ENCODE peak calls at places on chromosomes 16 and 17, in ten cellular contexts. N is H7; Z is body of pancreas; M is AG04450; G is heart left ventricle; J is ovary; O is kidney; V is epithelial cell of esophagus; K is naive thymus-derived CD4-positive, alpha-beta T cell; B is PC-3. A is an unnamed sample.

GRCh38 chr16:21982108-21982507 is 18.8 kb downstream of the PDZD9 start:
- DNase-seq in N (no peak), Z (no peak), M (no peak), G (no peak), J (no peak), O (no peak), V (no peak), K (no peak), B (no peak), A (peak; percentile 22)

GRCh38 chr17:39538875-39539274 is 68.8 kb downstream of the NEUROD2 start:
- DNase-seq in N (no peak), Z (no peak), M (no peak), G (no peak), J (no peak), O (no peak), V (peak; percentile 20), K (no peak), B (peak; percentile 8), A (peak; percentile 83)

GRCh38 chr17:76119409-76120371 is 16.1 kb upstream of the EXOC7 start:
- DNase-seq in N (peak; percentile 45), Z (no peak), M (no peak), G (no peak), J (no peak), O (no peak), V (no peak), K (no peak), B (no peak), A (no peak)

GRCh38 chr16:26598061-26598460 is 468.7 kb upstream of the C16orf82 start:
- DNase-seq in N (no peak), Z (no peak), M (no peak), G (no peak), J (no peak), O (no peak), V (no peak), K (peak; percentile 28), B (peak; percentile 3), A (peak; percentile 58)

GRCh38 chr17:7710341-7710740 is 5.3 kb downstream of the EFNB3 start:
- DNase-seq in N (no peak), Z (no peak), M (no peak), G (no peak), J (no peak), O (no peak), V (no peak), K (no peak), B (no peak), A (no peak)

GRCh38 chr17:57405486-57406072 is 149.3 kb downstream of the MSI2 start:
- DNase-seq in N (no peak), Z (no peak), M (no peak), G (no peak), J (no peak), O (no peak), V (no peak), K (no peak), B (no peak), A (no peak)

GRCh38 chr17:7173687-7174602 is 5.2 kb downstream of the ASGR1 start:
- DNase-seq in N (peak; percentile 95), Z (peak; percentile 55), M (no peak), G (peak; percentile 84), J (peak; percentile 50), O (peak; percentile 83), V (peak; percentile 50), K (peak; percentile 35), B (no peak), A (no peak)

GRCh38 chr17:39738568-39738901 is 797 bp downstream of the GRB7 start:
- DNase-seq in N (peak; percentile 88), Z (peak; percentile 70), M (no peak), G (no peak), J (no peak), O (peak; percentile 74), V (peak; percentile 74), K (peak; percentile 80), B (peak; percentile 48), A (no peak)

GRCh38 chr17:33084755-33085154 is 93.1 kb downstream of the SPACA3 start:
- DNase-seq in N (no peak), Z (no peak), M (no peak), G (no peak), J (no peak), O (no peak), V (no peak), K (no peak), B (no peak), A (no peak)

GRCh38 chr17:31216053-31216751 is 80.8 kb downstream of the OMG start:
- DNase-seq in N (peak; percentile 13), Z (no peak), M (peak; percentile 59), G (no peak), J (no peak), O (no peak), V (peak; percentile 54), K (no peak), B (peak; percentile 62), A (peak; percentile 44)

GRCh38 chr16:85284138-85284897 is 172.0 kb upstream of the CIBAR2 start:
- DNase-seq in N (peak; percentile 80), Z (no peak), M (no peak), G (no peak), J (no peak), O (no peak), V (no peak), K (no peak), B (no peak), A (no peak)

DNA sequence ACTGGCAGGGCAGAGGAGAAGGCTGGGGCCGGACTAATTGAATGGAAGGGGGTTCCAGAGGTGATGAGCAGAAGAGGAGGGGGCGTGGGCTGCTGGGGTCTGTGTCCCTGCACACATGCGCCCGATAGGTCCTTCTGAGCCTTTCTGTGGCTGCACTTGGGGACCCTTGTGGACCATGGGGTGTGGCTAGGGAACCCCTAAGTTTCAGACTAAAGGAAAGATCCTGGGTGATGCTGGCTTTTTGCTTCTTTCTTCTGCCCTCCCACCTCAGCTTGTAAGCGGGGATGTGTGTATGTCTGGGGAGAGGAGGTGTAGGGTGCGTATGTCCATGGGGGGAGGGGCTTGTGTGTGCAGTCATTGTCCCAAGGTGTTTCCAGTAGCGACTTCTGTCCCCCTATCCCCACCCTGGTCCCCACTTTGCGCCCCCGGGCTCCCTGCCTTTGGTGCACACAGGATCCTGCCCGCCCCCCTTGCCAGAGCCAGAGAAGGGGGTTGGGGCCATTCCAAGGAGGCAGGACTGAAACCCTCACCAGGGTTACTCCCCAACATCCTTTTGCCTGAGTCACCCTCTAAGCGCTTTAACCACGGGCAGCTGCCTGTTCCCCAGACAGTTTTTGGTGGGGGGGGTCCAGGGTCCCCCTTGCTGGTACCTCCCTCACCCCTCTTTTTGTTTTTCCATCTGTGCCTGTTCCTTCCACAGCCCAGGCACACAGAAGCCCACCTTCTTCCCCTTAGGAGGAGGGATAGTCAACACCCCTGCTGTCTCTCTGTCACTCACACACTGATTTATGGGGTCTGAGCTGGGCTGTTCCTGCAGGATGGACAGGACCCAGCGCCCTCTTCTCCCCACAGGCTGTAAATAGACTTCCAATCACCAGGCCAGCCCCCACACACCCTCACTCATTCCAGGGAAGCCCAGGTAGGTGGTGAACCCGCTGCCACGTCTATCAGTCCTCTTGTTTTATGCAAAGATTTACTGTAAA is 83.2 kb downstream of the ARHGAP23 start:
- DNase-seq in N (peak; percentile 67), Z (no peak), M (no peak), G (no peak), J (peak; percentile 61), O (peak; percentile 75), V (peak; percentile 42), K (no peak), B (no peak), A (no peak)
- H3K4me3 ChIP-seq in N (peak overlapping the region; percentile 38), Z (no peak overlapping the region), M (no peak overlapping the region), G (no peak overlapping the region), J (no peak overlapping the region), O (no peak overlapping the region), V (no peak overlapping the region), K (no peak overlapping the region), B (no peak overlapping the region), A (no peak overlapping the region)

DNA sequence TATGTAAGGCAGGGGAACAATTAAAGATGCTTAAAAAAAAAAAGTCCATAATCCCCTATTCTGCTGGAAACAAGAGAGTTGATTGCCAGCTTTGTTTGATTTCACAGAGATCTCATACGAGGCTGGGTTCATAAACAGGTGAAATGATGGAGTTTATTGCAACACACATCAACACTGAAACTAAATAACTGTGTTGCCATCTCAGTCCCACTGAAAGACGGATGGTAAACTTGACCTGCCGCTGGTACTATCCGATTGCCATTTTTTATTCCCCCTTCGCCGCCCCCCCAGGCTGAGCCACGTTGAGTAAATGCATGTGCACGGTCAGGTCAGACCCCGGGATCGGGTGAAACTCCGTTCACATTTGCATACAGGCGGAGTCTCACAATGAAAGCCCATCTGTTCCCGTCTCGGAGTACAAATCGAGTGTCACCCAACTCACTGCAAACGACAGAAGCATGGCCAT is 119.2 kb downstream of the SKAP1 start:
- DNase-seq in N (peak; percentile 29), Z (no peak), M (no peak), G (no peak), J (no peak), O (peak; percentile 71), V (no peak), K (no peak), B (no peak), A (no peak)
- H3K4me3 ChIP-seq in N (no peak overlapping the region), Z (no peak overlapping the region), M (no peak overlapping the region), G (no peak overlapping the region), J (no peak overlapping the region), O (peak overlapping the region; percentile 43), V (no peak overlapping the region), K (no peak overlapping the region), B (no peak overlapping the region), A (no peak overlapping the region)

GRCh38 chr16:10182186-10182683 is at the start of gene GRIN2A:
- DNase-seq in N (peak; percentile 83), Z (no peak), M (no peak), G (no peak), J (no peak), O (peak; percentile 77), V (no peak), K (no peak), B (no peak), A (no peak)
- H3K4me3 ChIP-seq in N (peak within 1 kb of the TSS; percentile 67), Z (no peak within 1 kb of the TSS), M (no peak within 1 kb of the TSS), G (peak within 1 kb of the TSS; percentile 47), J (peak within 1 kb of the TSS; percentile 14), O (peak within 1 kb of the TSS; percentile 47), V (no peak within 1 kb of the TSS), K (no peak within 1 kb of the TSS), B (peak within 1 kb of the TSS; percentile 27), A (no peak within 1 kb of the TSS)

GRCh38 chr16:67963325-67964321 is 4.8 kb downstream of the SLC12A4 start:
- DNase-seq in N (peak; percentile 96), Z (peak; percentile 53), M (no peak), G (no peak), J (no peak), O (no peak), V (no peak), K (no peak), B (no peak), A (no peak)
- H3K4me3 ChIP-seq in N (peak overlapping the region; percentile 42), Z (no peak overlapping the region), M (no peak overlapping the region), G (peak overlapping the region; percentile 20), J (no peak overlapping the region), O (peak overlapping the region; percentile 20), V (no peak overlapping the region), K (no peak overlapping the region), B (no peak overlapping the region), A (no peak overlapping the region)

A was measured in Jurkat, Clone E6-1.